ENCODE peak calls at places on chromosomes 11 and 22, in four cellular contexts. One of them, this sample, is unnamed. For H3K4me1, the result is how much of the 10 kb centered on the place peaks cover.

GRCh38 chr11:115134886-115135285 is 369.3 kb downstream of the CADM1 start:
- DNase-seq in transverse colon: no peak
- DNase-seq in uterus: no peak
- DNase-seq in spleen: no peak
- DNase-seq in this sample: no peak

GRCh38 chr11:47879259-47880184 is 31.4 kb upstream of the NUP160 start:
- DNase-seq in uterus: no peak
- DNase-seq in transverse colon: no peak
- DNase-seq in spleen: peak
- DNase-seq in this sample: no peak

GRCh38 chr22:47388331-47388730 is 625.9 kb downstream of the TBC1D22A start:
- DNase-seq in transverse colon: no peak
- DNase-seq in uterus: no peak
- DNase-seq in spleen: peak
- DNase-seq in this sample: peak

GRCh38 chr22:37330200-37331033 is 48.1 kb downstream of the CYTH4 start:
- DNase-seq in spleen: no peak
- DNase-seq in transverse colon: peak
- DNase-seq in uterus: no peak
- DNase-seq in this sample: no peak

GRCh38 chr11:9138612-9139579 is 47.5 kb upstream of the SCUBE2 start:
- DNase-seq in uterus: no peak
- DNase-seq in transverse colon: peak
- DNase-seq in spleen: no peak
- DNase-seq in this sample: no peak

GRCh38 chr11:64290352-64290751 is 750 bp upstream of the KCNK4 start:
- DNase-seq in uterus: no peak
- DNase-seq in spleen: no peak
- DNase-seq in transverse colon: no peak
- DNase-seq in this sample: no peak

GRCh38 chr11:33835143-33835878 is 56.6 kb downstream of the LMO2 start:
- DNase-seq in spleen: no peak
- DNase-seq in transverse colon: no peak
- DNase-seq in uterus: no peak
- DNase-seq in this sample: no peak

GRCh38 chr11:124409906-124410305 is 11.1 kb upstream of the OR8B3 start:
- DNase-seq in spleen: no peak
- DNase-seq in uterus: no peak
- DNase-seq in transverse colon: no peak
- DNase-seq in this sample: no peak

GRCh38 chr22:46830001-46830715 is 67.7 kb downstream of the TBC1D22A start:
- DNase-seq in transverse colon: peak
- DNase-seq in spleen: peak
- DNase-seq in uterus: no peak
- DNase-seq in this sample: peak

GRCh38 chr11:111938687-111939160 is 1.6 kb downstream of the DIXDC1 start:
- DNase-seq in spleen: no peak
- DNase-seq in transverse colon: no peak
- DNase-seq in uterus: no peak
- DNase-seq in this sample: no peak

GRCh38 chr22:41699264-41700104 is at the start of gene MEI1:
- DNase-seq in uterus: peak
- DNase-seq in transverse colon: peak
- DNase-seq in spleen: peak
- DNase-seq in this sample: peak

GRCh38 chr11:636511-637332 is at the start of gene DRD4:
- DNase-seq in spleen: no peak
- DNase-seq in transverse colon: no peak
- DNase-seq in uterus: peak
- DNase-seq in this sample: no peak

GRCh38 chr11:47523491-47524199 is 29.3 kb downstream of the CELF1 start:
- DNase-seq in transverse colon: no peak
- DNase-seq in uterus: peak
- DNase-seq in spleen: no peak
- DNase-seq in this sample: no peak

GRCh38 chr11:43582024-43582836 is 98.3 kb upstream of the HSD17B12 start:
- DNase-seq in spleen: no peak
- DNase-seq in transverse colon: no peak
- DNase-seq in uterus: no peak
- DNase-seq in this sample: no peak

GRCh38 chr11:68683086-68683951 is 1.0 kb upstream of the GAL start:
- DNase-seq in uterus: no peak
- DNase-seq in spleen: no peak
- DNase-seq in transverse colon: no peak
- DNase-seq in this sample: peak

GRCh38 chr11:66172146-66172545 is 96.3 kb upstream of the RAB1B start:
- DNase-seq in spleen: no peak
- DNase-seq in transverse colon: no peak
- DNase-seq in uterus: no peak
- DNase-seq in this sample: no peak

GRCh38 chr22:43330178-43331063 is 12.8 kb downstream of the SCUBE1 start:
- DNase-seq in spleen: no peak
- DNase-seq in transverse colon: no peak
- DNase-seq in uterus: no peak
- DNase-seq in this sample: no peak

GRCh38 chr11:76172583-76172982 is 33.7 kb downstream of the WNT11 start:
- DNase-seq in transverse colon: no peak
- DNase-seq in uterus: no peak
- DNase-seq in spleen: no peak
- DNase-seq in this sample: no peak

GRCh38 chr11:83858694-83859093 is 572.5 kb upstream of the CCDC90B start:
- DNase-seq in transverse colon: no peak
- DNase-seq in uterus: no peak
- DNase-seq in spleen: no peak
- DNase-seq in this sample: no peak

GRCh38 chr11:80282643-80283042 is 841.8 kb upstream of the TENM4 start:
- DNase-seq in uterus: no peak
- DNase-seq in transverse colon: no peak
- DNase-seq in spleen: no peak
- DNase-seq in this sample: no peak

GRCh38 chr11:119578466-119579220 is 150.4 kb downstream of the NECTIN1 start:
- DNase-seq in uterus: no peak
- DNase-seq in spleen: no peak
- DNase-seq in transverse colon: no peak
- DNase-seq in this sample: no peak

DNA sequence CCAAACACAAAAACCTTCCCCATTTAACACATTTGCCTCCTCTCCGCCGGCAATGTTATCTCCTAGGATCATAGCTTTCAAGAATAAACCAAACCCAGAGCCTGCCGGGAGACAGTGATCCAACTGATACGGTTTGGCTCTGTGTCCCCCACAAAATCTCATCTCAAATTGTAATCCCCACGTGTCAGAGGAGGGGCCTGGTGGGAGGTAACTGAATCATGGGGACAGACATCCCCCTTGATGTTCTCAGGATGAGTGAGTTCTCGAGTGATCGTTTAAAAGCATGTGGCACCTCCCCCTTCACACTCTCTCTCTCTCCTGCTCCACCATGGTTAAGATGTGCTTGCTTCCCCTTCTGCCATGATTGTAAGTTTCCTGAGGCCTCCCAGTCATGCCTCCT is 33.3 kb downstream of the RBFOX2 start:
- DNase-seq in transverse colon: no peak
- DNase-seq in uterus: peak
- DNase-seq in spleen: no peak
- DNase-seq in this sample: no peak
- H3K4me3 ChIP-seq in transverse colon: no peak
- H3K4me3 ChIP-seq in uterus: peak
- H3K4me3 ChIP-seq in spleen: no peak
- H3K4me3 ChIP-seq in this sample: no peak

DNA sequence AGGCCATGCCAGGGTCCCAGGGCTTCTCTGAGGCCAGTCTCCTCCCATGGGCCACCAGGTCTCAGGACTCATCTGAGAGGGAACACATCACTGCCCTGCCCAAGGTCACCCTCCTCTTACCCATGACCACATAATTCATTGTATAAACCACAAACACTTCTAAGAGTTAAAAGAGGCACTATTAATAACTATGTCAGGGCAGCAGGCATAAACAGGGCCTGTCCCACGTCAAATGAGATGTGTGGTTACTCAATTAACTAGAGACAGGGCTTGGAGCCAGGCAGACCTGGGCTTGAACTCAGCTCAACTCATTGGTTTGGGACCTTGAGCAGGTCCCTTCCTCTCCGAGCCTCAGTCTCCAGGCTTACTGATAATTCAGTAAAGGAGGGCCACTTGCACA is 33.1 kb downstream of the ARAP1 start:
- DNase-seq in transverse colon: no peak
- DNase-seq in uterus: no peak
- DNase-seq in spleen: no peak
- DNase-seq in this sample: no peak
- H3K4me1 ChIP-seq in transverse colon: under half
- H3K4me1 ChIP-seq in uterus: under half
- H3K4me1 ChIP-seq in spleen: half or more
- H3K4me1 ChIP-seq in this sample: half or more

GRCh38 chr22:38924197-38924952 is 33.0 kb upstream of the APOBEC3A start:
- DNase-seq in spleen: no peak
- DNase-seq in uterus: peak
- DNase-seq in transverse colon: peak
- DNase-seq in this sample: peak
- H3K4me3 ChIP-seq in spleen: no peak
- H3K4me3 ChIP-seq in uterus: peak
- H3K4me3 ChIP-seq in transverse colon: no peak
- H3K4me3 ChIP-seq in this sample: peak

DNA sequence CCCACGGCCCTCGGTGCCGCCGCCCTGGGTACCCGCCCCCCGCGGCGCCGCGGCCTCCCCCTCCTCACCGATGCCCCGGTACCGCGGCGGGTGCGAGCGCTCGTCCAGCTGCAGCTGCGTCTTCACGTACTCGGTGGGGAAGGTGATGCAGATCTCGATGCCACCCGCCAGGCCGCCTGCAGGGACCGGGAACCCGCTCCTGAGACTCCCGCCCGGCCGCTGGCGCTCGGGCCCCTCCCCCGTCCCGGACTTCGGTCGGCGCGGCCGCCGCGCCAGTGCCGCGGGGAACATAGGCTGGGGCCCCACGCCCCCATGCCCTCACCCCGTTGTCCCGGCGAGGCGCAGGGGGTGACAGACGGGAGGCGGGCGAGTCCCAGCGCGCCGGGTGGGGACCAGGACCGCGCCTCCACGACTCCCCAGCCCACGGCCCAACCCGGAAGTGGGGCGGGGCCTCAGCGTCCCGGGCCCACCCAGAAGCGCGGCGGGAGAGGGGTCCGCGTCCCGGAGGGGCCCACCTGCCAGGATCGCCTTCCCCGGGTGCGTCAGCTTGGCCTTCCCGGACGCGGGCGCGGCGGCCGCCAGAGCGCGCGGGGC is 374 bp downstream of the SLC25A1 start:
- DNase-seq in spleen: peak
- DNase-seq in transverse colon: peak
- DNase-seq in uterus: no peak
- DNase-seq in this sample: peak
- H3K4me1 ChIP-seq in spleen: half or more
- H3K4me1 ChIP-seq in transverse colon: under half
- H3K4me1 ChIP-seq in uterus: under half
- H3K4me1 ChIP-seq in this sample: under half

GRCh38 chr11:10728779-10729472 is 22.1 kb upstream of the CTR9 start:
- DNase-seq in transverse colon: no peak
- DNase-seq in spleen: no peak
- DNase-seq in uterus: no peak
- DNase-seq in this sample: no peak

GRCh38 chr11:10727259-10727851 is 23.7 kb upstream of the CTR9 start:
- DNase-seq in spleen: no peak
- DNase-seq in transverse colon: no peak
- DNase-seq in uterus: peak
- DNase-seq in this sample: no peak

GRCh38 chr11:10725114-10725906 is 25.7 kb upstream of the CTR9 start:
- DNase-seq in uterus: no peak
- DNase-seq in transverse colon: no peak
- DNase-seq in spleen: no peak
- DNase-seq in this sample: no peak

GRCh38 chr11:10728154-10728553 is 22.9 kb upstream of the CTR9 start:
- DNase-seq in uterus: no peak
- DNase-seq in spleen: no peak
- DNase-seq in transverse colon: no peak
- DNase-seq in this sample: no peak

GRCh38 chr11:10725907-10726253 is 25.2 kb upstream of the CTR9 start:
- DNase-seq in spleen: no peak
- DNase-seq in uterus: no peak
- DNase-seq in transverse colon: no peak
- DNase-seq in this sample: no peak
- H3K4me3 ChIP-seq in spleen: no peak
- H3K4me3 ChIP-seq in uterus: no peak
- H3K4me3 ChIP-seq in transverse colon: no peak
- H3K4me3 ChIP-seq in this sample: no peak